ENCODE peak calls at places on chromosomes 7 and 10, in six cellular contexts. K is K562, V is HL-60, W is HepG2, F is H1, L is GM12878. M is an unnamed sample.

GRCh38 chr7:24576171-24577052 is 3.2 kb downstream of the PALS2 start:
- DNase-seq in K (peak), V (peak), W (peak), F (no peak), L (peak), M (peak)

GRCh38 chr10:86827639-86828038 is 71.2 kb downstream of the BMPR1A start:
- DNase-seq in K (no peak), V (no peak), W (no peak), F (no peak), L (no peak), M (no peak)

GRCh38 chr7:71325151-71325550 is 193.2 kb downstream of the GALNT17 start:
- DNase-seq in K (no peak), V (no peak), W (no peak), F (no peak), L (no peak), M (no peak)

GRCh38 chr7:7765422-7765821 is 47.0 kb upstream of the RPA3 start:
- DNase-seq in K (no peak), V (no peak), W (no peak), F (no peak), L (no peak), M (no peak)

GRCh38 chr7:96310106-96310505 is 11.8 kb downstream of the SLC25A13 start:
- DNase-seq in K (no peak), V (no peak), W (no peak), F (no peak), L (no peak), M (no peak)

GRCh38 chr10:132229834-132230556 is 43.2 kb downstream of the DPYSL4 start:
- DNase-seq in K (no peak), V (no peak), W (no peak), F (no peak), L (no peak), M (peak)

GRCh38 chr10:11824825-11825224 is 1.7 kb downstream of the PROSER2 start:
- DNase-seq in K (peak), V (no peak), W (no peak), F (no peak), L (no peak), M (peak)

GRCh38 chr10:73439605-73440298 is 6.4 kb upstream of the MSS51 start:
- DNase-seq in K (no peak), V (no peak), W (no peak), F (no peak), L (no peak), M (no peak)

GRCh38 chr10:103699611-103700435 is 155.6 kb downstream of the SH3PXD2A start:
- DNase-seq in K (no peak), V (no peak), W (no peak), F (no peak), L (no peak), M (peak)

GRCh38 chr10:43170491-43170890 is 32.2 kb downstream of the CSGALNACT2 start:
- DNase-seq in K (no peak), V (no peak), W (peak), F (no peak), L (no peak), M (no peak)

GRCh38 chr10:4941540-4942330 is 21.5 kb upstream of the AKR1C1 start:
- DNase-seq in K (peak), V (no peak), W (peak), F (no peak), L (no peak), M (no peak)

GRCh38 chr7:141915565-141915964 is 634 bp upstream of the OR9A4 start:
- DNase-seq in K (no peak), V (no peak), W (no peak), F (no peak), L (no peak), M (no peak)

GRCh38 chr10:8044331-8044907 is 10.1 kb upstream of the GATA3 start:
- DNase-seq in K (no peak), V (no peak), W (no peak), F (no peak), L (no peak), M (peak)

GRCh38 chr10:129531195-129531968 is 64.3 kb downstream of the MGMT start:
- DNase-seq in K (no peak), V (no peak), W (peak), F (no peak), L (no peak), M (no peak)

GRCh38 chr7:8436965-8437364 is 3.6 kb downstream of the NXPH1 start:
- DNase-seq in K (peak), V (no peak), W (peak), F (no peak), L (peak), M (no peak)

GRCh38 chr10:88389456-88389855 is 193.7 kb downstream of the RNLS start:
- DNase-seq in K (no peak), V (no peak), W (peak), F (no peak), L (peak), M (no peak)

GRCh38 chr10:88382699-88383098 is 200.4 kb downstream of the RNLS start:
- DNase-seq in K (no peak), V (no peak), W (no peak), F (no peak), L (no peak), M (no peak)

GRCh38 chr10:88386204-88386877 is 196.8 kb downstream of the RNLS start:
- DNase-seq in K (no peak), V (no peak), W (peak), F (no peak), L (peak), M (peak)

GRCh38 chr10:88386878-88387773 is 196.0 kb downstream of the RNLS start:
- DNase-seq in K (no peak), V (peak), W (peak), F (no peak), L (peak), M (peak)

DNA sequence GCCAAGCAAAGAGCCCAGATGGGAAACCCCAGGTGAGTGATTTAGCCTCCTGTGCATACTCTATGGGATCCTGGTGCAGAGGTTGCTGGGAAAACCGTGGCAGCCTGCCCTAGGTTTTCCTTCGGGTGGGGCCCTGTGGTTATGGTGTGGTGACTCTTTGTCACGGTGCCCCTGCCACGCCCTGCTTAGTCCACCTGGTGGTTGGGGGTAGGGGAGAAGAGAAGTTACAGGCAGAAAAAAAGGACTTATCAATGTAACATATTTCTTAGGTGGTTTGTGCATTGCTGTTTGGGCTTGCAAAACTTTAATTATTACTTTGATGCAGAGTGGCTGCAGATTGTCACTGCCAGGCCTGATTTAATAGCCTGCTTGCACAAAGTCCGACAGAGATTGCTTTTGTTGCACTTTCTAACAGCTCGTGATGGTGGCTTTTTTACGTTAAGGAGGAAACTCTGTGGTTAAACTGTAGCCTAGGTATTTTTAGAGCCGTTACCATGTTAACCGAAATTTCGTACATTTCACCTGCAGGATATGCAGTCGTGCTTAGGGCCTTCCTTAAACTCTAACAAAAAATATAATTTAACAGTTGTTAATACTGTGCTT is 197.4 kb downstream of the RNLS start:
- DNase-seq in K (no peak), V (no peak), W (peak), F (no peak), L (peak), M (no peak)
- H3K4me3 ChIP-seq in K (no peak), V (no peak), W (peak), F (no peak), L (peak), M (no peak)

GRCh38 chr10:115936926-115937755 is 335.9 kb downstream of the GFRA1 start:
- DNase-seq in K (no peak), V (no peak), W (no peak), F (no peak), L (no peak), M (no peak)
- TF ChIP-seq GABPA in K (no peak), V (no peak), W (no peak), F (no peak), L (no peak), M (no peak)

GRCh38 chr7:129829677-129830631 is 122.8 kb downstream of the UBE2H start:
- DNase-seq in K (peak), V (no peak), W (peak), F (peak), L (no peak), M (peak)
- H3K4me3 ChIP-seq in K (peak), V (no peak), W (peak), F (no peak), L (no peak), M (no peak)

DNA sequence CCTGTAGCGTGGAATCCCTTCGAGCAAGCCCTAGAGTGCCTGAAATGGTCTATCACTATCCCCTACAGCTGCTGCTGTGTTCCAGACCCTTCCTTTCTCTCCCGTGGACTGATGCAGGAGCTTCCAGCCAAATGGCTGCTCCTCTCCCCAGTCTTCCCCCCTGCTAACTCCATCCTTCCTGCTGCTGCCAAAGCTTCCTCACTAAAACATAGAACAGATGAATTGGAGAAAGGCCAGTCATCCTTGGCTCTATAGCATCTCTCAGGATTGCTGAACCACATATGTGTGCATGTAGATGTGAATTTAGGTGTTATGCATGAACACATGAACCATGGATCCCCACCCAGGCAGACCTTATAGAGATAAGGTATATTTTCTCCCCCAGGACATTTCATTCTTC is 60.7 kb downstream of the GPR26 start:
- DNase-seq in K (no peak), V (no peak), W (no peak), F (no peak), L (no peak), M (no peak)
- TF ChIP-seq GABPA in K (no peak), V (no peak), W (no peak), F (no peak), L (no peak), M (no peak)

GRCh38 chr10:60942134-60942533 is 1.9 kb downstream of the RHOBTB1 start:
- DNase-seq in K (no peak), V (no peak), W (no peak), F (no peak), L (no peak), M (no peak)
- H3K4me3 ChIP-seq in K (no peak), V (no peak), W (no peak), F (no peak), L (no peak), M (peak)

M was measured in SK-N-SH.